ENCODE peak calls at places on chromosome 14, in eight cellular contexts. L, B, G, E, T, S, R and K are unnamed samples.
A peak's percentile ranks its signal among the peaks of the same experiment; 100 is the strongest.

GRCh38 chr14:99649643-99650042 is 4.7 kb downstream of the HHIPL1 start:
- DNase-seq in T (no peak), B (no peak), E (no peak), G (no peak), L (no peak), S (no peak), R (no peak), K (no peak)

GRCh38 chr14:63276492-63277342 is 42.0 kb downstream of the GPHB5 start:
- DNase-seq in T (no peak), G (no peak), S (no peak), E (peak; percentile 7), B (no peak), R (no peak), L (peak; percentile 59), K (no peak)

GRCh38 chr14:41285193-41285748 is 321.4 kb upstream of the LRFN5 start:
- DNase-seq in R (no peak), S (no peak), L (peak; percentile 31), E (peak; percentile 4), T (no peak), G (no peak), B (no peak), K (peak; percentile 44)

GRCh38 chr14:74630881-74631690 is 19.0 kb upstream of the LTBP2 start:
- DNase-seq in G (no peak), T (no peak), S (no peak), E (no peak), R (no peak), L (no peak), B (no peak), K (no peak)

GRCh38 chr14:68733086-68733621 is 59.7 kb downstream of the ZFP36L1 start:
- DNase-seq in E (no peak), S (peak; percentile 71), T (no peak), L (no peak), G (no peak), B (no peak), R (no peak), K (no peak)

GRCh38 chr14:61472025-61472672 is 150.8 kb downstream of the PRKCH start:
- DNase-seq in R (no peak), G (no peak), L (peak; percentile 98), S (no peak), E (no peak), B (no peak), T (no peak), K (no peak)

GRCh38 chr14:33457617-33458016 is 493.3 kb downstream of the EGLN3 start:
- DNase-seq in R (no peak), L (no peak), B (no peak), T (no peak), G (no peak), E (no peak), S (no peak), K (no peak)

GRCh38 chr14:59870277-59871165 is at the start of gene RTN1:
- DNase-seq in S (peak; percentile 89), L (peak; percentile 49), T (peak; percentile 52), G (no peak), R (peak; percentile 72), B (peak; percentile 92), E (peak; percentile 56), K (peak; percentile 70)

GRCh38 chr14:53581497-53581896 is 375.1 kb downstream of the BMP4 start:
- DNase-seq in B (no peak), G (no peak), R (no peak), E (no peak), S (no peak), T (no peak), L (no peak), K (no peak)

GRCh38 chr14:104429291-104429861 is 150.2 kb upstream of the C14orf180 start:
- DNase-seq in L (no peak), E (no peak), S (no peak), R (peak; percentile 44), G (no peak), T (no peak), B (peak; percentile 78), K (no peak)

GRCh38 chr14:52844262-52845060 is 53.1 kb upstream of the GNPNAT1 start:
- DNase-seq in E (peak; percentile 10), B (no peak), L (no peak), T (no peak), S (no peak), G (no peak), R (no peak), K (no peak)

GRCh38 chr14:22836301-22837058 is at the start of gene MMP14:
- DNase-seq in S (peak; percentile 97), E (peak; percentile 81), G (no peak), R (no peak), B (peak; percentile 96), L (peak; percentile 93), T (peak; percentile 77), K (no peak)

GRCh38 chr14:93042968-93043940 is 72.5 kb downstream of the ITPK1 start:
- DNase-seq in G (no peak), E (peak; percentile 85), R (peak; percentile 59), L (peak; percentile 74), T (peak; percentile 53), B (peak; percentile 90), S (peak; percentile 80), K (no peak)

GRCh38 chr14:73467377-73467776 is 9.0 kb upstream of the NUMB start:
- DNase-seq in T (no peak), R (no peak), G (no peak), E (no peak), S (no peak), L (peak; percentile 61), B (peak; percentile 79), K (no peak)

GRCh38 chr14:29352681-29353080 is 575.0 kb downstream of the PRKD1 start:
- DNase-seq in E (no peak), B (no peak), R (no peak), L (no peak), S (no peak), T (no peak), G (no peak), K (no peak)

GRCh38 chr14:85165091-85165490 is 364.9 kb upstream of the FLRT2 start:
- DNase-seq in G (no peak), T (no peak), R (no peak), B (no peak), L (no peak), S (no peak), E (no peak), K (no peak)

GRCh38 chr14:72183631-72184030 is 251.4 kb downstream of the RGS6 start:
- DNase-seq in L (no peak), E (no peak), S (no peak), B (no peak), G (no peak), T (no peak), R (no peak), K (no peak)

GRCh38 chr14:72182773-72183432 is 250.7 kb downstream of the RGS6 start:
- DNase-seq in L (no peak), S (no peak), T (no peak), G (no peak), R (no peak), B (no peak), E (no peak), K (no peak)

GRCh38 chr14:72173038-72173720 is 240.9 kb downstream of the RGS6 start:
- DNase-seq in L (no peak), B (no peak), S (no peak), R (no peak), E (no peak), G (no peak), T (no peak), K (no peak)

GRCh38 chr14:72177246-72177645 is 245.0 kb downstream of the RGS6 start:
- DNase-seq in R (no peak), B (no peak), S (no peak), G (no peak), T (peak; percentile 24), L (no peak), E (no peak), K (no peak)

DNA sequence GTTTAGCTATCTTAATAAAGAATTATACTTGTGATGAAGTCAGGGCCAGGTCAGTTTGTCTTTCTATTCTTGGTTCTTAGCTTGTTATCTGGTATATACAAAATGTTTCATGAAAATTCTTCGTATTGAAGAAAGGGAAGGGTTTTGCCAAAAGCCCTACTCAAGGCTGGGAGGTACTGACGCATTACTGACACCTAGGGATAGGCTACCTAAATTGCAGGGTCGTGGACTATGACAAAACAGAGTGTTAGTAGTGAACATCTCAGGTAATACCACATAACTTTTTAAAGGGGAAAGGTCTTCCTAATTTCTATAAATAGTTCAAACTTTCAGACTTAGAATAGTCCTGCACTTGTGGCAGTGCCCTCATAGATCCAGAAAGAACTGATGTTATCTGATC is 246.3 kb downstream of the RGS6 start:
- DNase-seq in L (no peak), E (no peak), G (no peak), B (no peak), T (no peak), R (no peak), S (no peak), K (no peak)
- TF ChIP-seq CTCF in L (no peak), E (no peak), G (no peak), B (no peak), T (no peak), R (no peak), S (no peak), K (no peak)

GRCh38 chr14:95196268-95196667 is 38.9 kb upstream of the DICER1 start:
- DNase-seq in S (no peak), R (no peak), L (no peak), T (no peak), G (no peak), E (no peak), B (no peak), K (no peak)
- TF ChIP-seq CTCF in S (no peak), R (peak; percentile 43), L (peak; percentile 12), T (peak; percentile 42), G (peak; percentile 44), E (no peak), B (no peak), K (no peak)

DNA sequence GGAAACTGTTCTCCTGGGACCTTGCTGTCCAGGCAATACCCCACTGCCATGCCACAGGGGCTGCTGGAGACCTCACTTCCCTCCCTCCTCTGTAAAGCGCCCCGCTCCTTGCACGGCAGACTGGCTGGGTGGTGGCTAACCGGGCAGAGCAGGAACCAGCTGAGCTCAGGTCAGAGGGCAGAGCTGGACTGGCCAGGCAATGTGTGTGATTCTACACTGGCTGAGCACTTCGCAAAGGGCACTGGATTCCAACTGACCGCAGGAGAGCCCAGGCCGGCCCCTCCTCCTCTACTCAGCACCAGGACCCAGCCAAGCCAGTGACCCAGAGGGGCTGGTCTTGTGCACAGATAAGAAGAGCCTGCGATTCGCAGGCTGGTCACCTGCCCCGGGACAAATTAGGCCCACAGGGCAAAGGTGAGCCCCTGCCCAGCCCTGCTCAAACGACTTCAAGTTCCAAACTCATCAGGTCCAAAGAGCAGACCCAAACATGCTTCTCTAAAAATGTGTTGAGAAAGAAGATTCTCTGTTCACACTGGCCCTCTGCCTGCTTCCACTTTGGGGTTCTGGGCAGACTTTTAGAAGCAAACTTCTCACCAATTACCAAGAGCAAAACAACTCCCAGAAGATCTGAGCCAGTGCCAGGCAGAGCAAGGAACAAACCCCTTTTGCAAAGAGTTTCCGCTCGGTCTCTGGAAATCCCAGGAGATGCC is 54.9 kb upstream of the DIO3 start:
- DNase-seq in G (no peak), T (no peak), E (no peak), S (peak; percentile 76), L (no peak), B (peak; percentile 82), R (peak; percentile 43), K (no peak)
- TF ChIP-seq CTCF in G (no peak), T (no peak), E (no peak), S (no peak), L (no peak), B (no peak), R (no peak), K (no peak)

DNA sequence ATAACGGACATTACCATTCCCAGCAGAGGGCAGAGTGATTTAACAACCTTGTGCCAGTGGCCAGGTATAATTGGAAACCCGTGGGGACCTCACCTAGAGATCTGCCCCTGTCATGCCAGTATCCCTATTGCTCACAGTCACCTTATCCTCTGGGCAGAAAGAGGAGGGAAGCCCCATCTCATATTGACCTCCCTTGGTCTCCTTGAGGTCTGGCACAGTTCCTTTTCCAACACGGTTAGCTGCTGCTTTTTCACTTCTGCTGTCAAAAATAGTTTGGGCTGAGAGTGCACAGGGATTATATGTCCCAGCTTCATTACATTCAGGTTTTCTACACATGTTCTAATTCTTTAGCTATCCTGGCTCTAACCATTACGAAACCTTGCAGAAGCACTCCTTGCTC is 111.6 kb upstream of the MIS18BP1 start:
- DNase-seq in R (no peak), G (no peak), S (no peak), E (no peak), L (no peak), B (peak; percentile 68), T (no peak), K (no peak)
- TF ChIP-seq CTCF in R (no peak), G (no peak), S (no peak), E (no peak), L (no peak), B (no peak), T (no peak), K (no peak)